ENCODE peak calls at places on chromosomes 2 and 18, in six cellular contexts. H is NB4, D is K562, V is lower leg skin, J is A549, Y is Peyer's patch. P is an unnamed sample.

GRCh38 chr2:5766051-5766450 is 73.9 kb downstream of the SOX11 start:
- DNase-seq in Y (no peak), V (no peak), J (no peak), H (no peak), D (no peak), P (no peak)

GRCh38 chr2:197427204-197427603 is 7.6 kb downstream of the SF3B1 start:
- DNase-seq in V (no peak), Y (no peak), J (no peak), D (no peak), H (no peak), P (no peak)

GRCh38 chr2:220240640-220241039 is 613.2 kb downstream of the SLC4A3 start:
- DNase-seq in J (no peak), Y (no peak), V (no peak), H (no peak), D (no peak), P (no peak)

GRCh38 chr2:85769236-85769986 is 15.6 kb downstream of the ATOH8 start:
- DNase-seq in H (peak), V (no peak), D (peak), Y (no peak), J (peak), P (no peak)

GRCh38 chr2:207725815-207726578 is 14.6 kb downstream of the CCNYL1 start:
- DNase-seq in V (no peak), Y (no peak), H (no peak), J (no peak), D (no peak), P (no peak)

GRCh38 chr18:68454511-68455228 is 260.2 kb downstream of the TMX3 start:
- DNase-seq in J (no peak), Y (no peak), V (no peak), H (no peak), D (no peak), P (no peak)

GRCh38 chr2:162732946-162733698 is 105.4 kb downstream of the KCNH7 start:
- DNase-seq in Y (no peak), H (no peak), D (no peak), V (no peak), J (no peak), P (no peak)

GRCh38 chr2:100924520-100925451 is 77.3 kb upstream of the RPL31 start:
- DNase-seq in V (no peak), J (no peak), Y (peak), D (peak), H (no peak), P (peak)

GRCh38 chr2:18516112-18516511 is 44.3 kb downstream of the RDH14 start:
- DNase-seq in H (no peak), V (no peak), Y (no peak), D (no peak), J (no peak), P (no peak)

GRCh38 chr18:60246606-60247005 is 126.0 kb downstream of the MC4R start:
- DNase-seq in J (no peak), V (no peak), Y (no peak), H (peak), D (no peak), P (no peak)

GRCh38 chr2:40240067-40240466 is 211.8 kb downstream of the SLC8A1 start:
- DNase-seq in D (no peak), Y (peak), H (no peak), J (no peak), V (peak), P (no peak)

GRCh38 chr2:43192039-43192438 is 34.4 kb downstream of the ZFP36L2 start:
- DNase-seq in D (no peak), Y (no peak), V (no peak), H (peak), J (no peak), P (no peak)

GRCh38 chr2:64462940-64463339 is 9.0 kb downstream of the LGALSL start:
- DNase-seq in V (no peak), H (no peak), D (no peak), Y (no peak), J (no peak), P (no peak)

GRCh38 chr2:217075225-217075802 is 215.4 kb upstream of the TNP1 start:
- DNase-seq in V (no peak), D (peak), Y (no peak), H (peak), J (no peak), P (no peak)

GRCh38 chr2:179454443-179455218 is 190.0 kb upstream of the SESTD1 start:
- DNase-seq in J (no peak), H (no peak), D (no peak), V (no peak), Y (no peak), P (no peak)

GRCh38 chr2:120436885-120437603 is 91.1 kb downstream of the INHBB start:
- DNase-seq in Y (peak), J (peak), V (peak), H (peak), D (peak), P (peak)

GRCh38 chr18:30489890-30490643 is 552.5 kb downstream of the DSC3 start:
- DNase-seq in V (no peak), D (no peak), J (no peak), Y (no peak), H (no peak), P (no peak)

GRCh38 chr2:20539133-20539719 is 92.4 kb downstream of the RHOB start:
- DNase-seq in D (no peak), H (no peak), V (no peak), J (no peak), Y (peak), P (no peak)

GRCh38 chr2:128552806-128553551 is 234.3 kb upstream of the HS6ST1 start:
- DNase-seq in J (no peak), D (no peak), Y (no peak), V (peak), H (no peak), P (no peak)

GRCh38 chr18:23114171-23114881 is 21.0 kb upstream of the CABLES1 start:
- DNase-seq in H (no peak), J (no peak), D (no peak), Y (no peak), V (no peak), P (no peak)

GRCh38 chr2:230640540-230641011 is 72.1 kb upstream of the CAB39 start:
- DNase-seq in H (no peak), J (no peak), Y (no peak), D (no peak), V (no peak), P (no peak)

GRCh38 chr2:25257032-25257455 is 84.7 kb downstream of the DNMT3A start:
- DNase-seq in H (no peak), Y (no peak), D (no peak), J (no peak), V (no peak), P (no peak)

GRCh38 chr2:48699377-48699951 is 56.1 kb downstream of the LHCGR start:
- DNase-seq in D (no peak), H (no peak), Y (no peak), V (no peak), J (no peak), P (no peak)

GRCh38 chr2:120419073-120419472 is 73.1 kb downstream of the INHBB start:
- DNase-seq in H (no peak), D (no peak), Y (peak), V (no peak), J (no peak), P (no peak)

GRCh38 chr2:17780546-17780945 is 26.6 kb downstream of the GEN1 start:
- DNase-seq in H (no peak), V (no peak), D (no peak), Y (no peak), J (no peak), P (no peak)

GRCh38 chr2:199488772-199489400 is 31.1 kb upstream of the SATB2 start:
- DNase-seq in V (no peak), D (peak), Y (peak), H (peak), J (peak), P (peak)

GRCh38 chr2:152189622-152190495 is 14.3 kb upstream of the STAM2 start:
- DNase-seq in J (peak), H (peak), Y (peak), D (peak), V (no peak), P (no peak)

GRCh38 chr2:160061533-160062282 is 707 bp downstream of the PLA2R1 start:
- DNase-seq in V (no peak), J (peak), Y (no peak), H (no peak), D (no peak), P (no peak)

GRCh38 chr18:37476182-37476581 is 89.4 kb downstream of the CELF4 start:
- DNase-seq in Y (no peak), H (peak), J (peak), D (peak), V (no peak), P (no peak)

GRCh38 chr2:12223732-12224131 is 477.3 kb downstream of the LPIN1 start:
- DNase-seq in D (no peak), Y (no peak), V (no peak), H (no peak), J (no peak), P (no peak)

GRCh38 chr2:23207871-23208270 is 177.1 kb upstream of the KLHL29 start:
- DNase-seq in H (no peak), V (no peak), Y (peak), D (no peak), J (no peak), P (no peak)

GRCh38 chr2:165406053-165406628 is 63.4 kb upstream of the CSRNP3 start:
- DNase-seq in J (no peak), D (no peak), H (no peak), Y (no peak), V (no peak), P (no peak)

GRCh38 chr2:34104601-34105000 is 505.5 kb upstream of the FAM98A start:
- DNase-seq in H (no peak), V (no peak), Y (no peak), J (no peak), D (no peak), P (no peak)

GRCh38 chr2:163658556-163658955 is 77.3 kb downstream of the FIGN start:
- DNase-seq in H (no peak), J (no peak), V (no peak), Y (no peak), D (no peak), P (no peak)

GRCh38 chr2:47249427-47249826 is 94.3 kb upstream of the STPG4 start:
- DNase-seq in H (no peak), D (no peak), Y (no peak), J (no peak), V (no peak), P (no peak)

GRCh38 chr18:75915941-75916640 is 488.6 kb upstream of the SMIM21 start:
- DNase-seq in H (no peak), D (peak), J (no peak), Y (no peak), V (no peak), P (no peak)

GRCh38 chr2:120465989-120466703 is 120.2 kb downstream of the INHBB start:
- DNase-seq in Y (no peak), H (no peak), J (no peak), D (no peak), V (no peak), P (no peak)

GRCh38 chr18:12823892-12824291 is 60.1 kb downstream of the PTPN2 start:
- DNase-seq in Y (no peak), V (no peak), H (no peak), D (no peak), J (no peak), P (no peak)

GRCh38 chr18:12819330-12819729 is 64.7 kb downstream of the PTPN2 start:
- DNase-seq in D (no peak), H (no peak), J (no peak), V (no peak), Y (no peak), P (no peak)

GRCh38 chr18:12819822-12820221 is 64.2 kb downstream of the PTPN2 start:
- DNase-seq in V (no peak), Y (no peak), D (no peak), J (no peak), H (no peak), P (no peak)

GRCh38 chr18:12821408-12821807 is 62.6 kb downstream of the PTPN2 start:
- DNase-seq in Y (no peak), H (no peak), J (no peak), D (no peak), V (no peak), P (no peak)

DNA sequence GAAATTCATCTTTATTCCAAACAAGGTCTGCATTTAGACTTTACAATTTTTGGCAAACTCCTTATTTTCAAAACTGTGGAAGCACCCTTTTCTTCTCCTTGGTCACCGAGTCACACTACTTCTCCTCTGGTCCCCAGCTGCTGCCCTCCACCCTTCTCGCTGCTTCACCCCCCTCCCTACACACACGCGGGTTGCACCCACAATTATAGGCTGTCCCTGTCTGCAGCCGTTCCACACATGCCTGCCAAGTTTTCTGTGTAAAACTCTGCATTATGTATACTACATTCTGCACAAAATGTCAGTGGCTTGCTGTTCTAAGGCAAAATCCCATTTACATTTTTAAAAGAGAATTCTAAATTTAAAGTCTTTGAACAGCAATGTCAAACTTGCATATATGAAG is 63.5 kb downstream of the PTPN2 start:
- DNase-seq in Y (no peak), V (no peak), H (no peak), J (no peak), D (no peak), P (no peak)
- TF ChIP-seq POLR2A in Y (no peak), V (no peak), H (no peak), J (no peak), D (no peak), P (no peak)

GRCh38 chr2:134398300-134398699 is 144.4 kb downstream of the MGAT5 start:
- DNase-seq in H (no peak), D (no peak), Y (no peak), J (no peak), V (no peak), P (no peak)
- TF ChIP-seq POLR2A in H (no peak), D (no peak), Y (no peak), J (no peak), V (no peak), P (no peak)

DNA sequence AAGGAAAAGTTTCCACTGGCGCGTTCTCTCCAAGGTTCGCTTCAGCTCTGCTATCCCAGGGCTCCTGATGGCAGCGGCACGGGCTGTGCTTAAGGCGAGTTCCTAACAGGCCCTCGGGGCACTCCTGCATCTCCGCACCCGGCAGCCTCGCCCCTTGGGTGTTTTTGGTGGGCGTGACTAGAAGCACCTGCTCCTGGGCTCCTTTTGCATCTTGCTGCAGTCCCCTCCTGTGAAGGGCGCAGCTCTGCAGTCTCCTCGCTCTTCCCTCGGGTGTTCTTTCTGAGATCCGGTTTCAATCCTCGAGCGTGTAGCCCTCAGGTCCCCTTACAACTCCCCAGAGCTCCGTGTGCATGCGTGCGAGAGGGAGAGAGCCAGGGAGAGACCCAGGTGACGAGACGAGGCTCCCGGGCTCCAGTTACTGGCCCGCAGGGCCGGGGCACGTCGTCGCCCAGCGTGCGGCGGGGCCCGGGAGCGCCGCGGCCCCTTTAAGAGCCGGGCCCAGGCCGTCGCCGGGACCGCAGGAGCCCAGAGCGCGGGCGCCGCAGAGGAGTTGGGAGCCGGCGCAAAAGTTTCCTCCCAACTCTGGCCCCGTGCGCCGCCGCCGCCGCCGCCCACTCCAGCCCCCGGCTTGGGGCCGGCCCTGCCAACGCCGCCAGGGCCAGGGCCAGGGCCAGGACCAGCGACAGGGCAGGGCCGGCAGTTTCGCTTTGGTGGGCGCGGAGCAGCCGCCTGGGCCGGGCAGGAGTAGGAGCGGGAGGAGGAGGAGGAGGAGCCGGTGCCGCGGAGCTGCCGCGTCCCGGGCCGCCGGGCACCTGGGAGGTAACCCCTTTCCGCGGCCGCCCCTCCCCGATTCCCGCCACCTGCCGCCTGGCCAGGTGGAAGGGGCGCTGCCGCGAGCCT is at the start of gene PARD3B:
- DNase-seq in D (peak), J (peak), H (peak), V (peak), Y (peak), P (peak)
- TF ChIP-seq POLR2A in D (no peak), J (peak), H (no peak), V (no peak), Y (no peak), P (peak)

GRCh38 chr2:127078691-127079270 is 28.2 kb downstream of the BIN1 start:
- DNase-seq in D (no peak), J (no peak), H (no peak), Y (no peak), V (no peak), P (no peak)

GRCh38 chr2:127080226-127080940 is 26.6 kb downstream of the BIN1 start:
- DNase-seq in V (no peak), J (no peak), Y (peak), H (peak), D (peak), P (no peak)

GRCh38 chr2:127080941-127081769 is 25.8 kb downstream of the BIN1 start:
- DNase-seq in D (no peak), H (peak), V (no peak), J (no peak), Y (peak), P (no peak)

GRCh38 chr2:127078028-127078427 is 28.9 kb downstream of the BIN1 start:
- DNase-seq in Y (no peak), D (no peak), H (no peak), J (no peak), V (no peak), P (no peak)

DNA sequence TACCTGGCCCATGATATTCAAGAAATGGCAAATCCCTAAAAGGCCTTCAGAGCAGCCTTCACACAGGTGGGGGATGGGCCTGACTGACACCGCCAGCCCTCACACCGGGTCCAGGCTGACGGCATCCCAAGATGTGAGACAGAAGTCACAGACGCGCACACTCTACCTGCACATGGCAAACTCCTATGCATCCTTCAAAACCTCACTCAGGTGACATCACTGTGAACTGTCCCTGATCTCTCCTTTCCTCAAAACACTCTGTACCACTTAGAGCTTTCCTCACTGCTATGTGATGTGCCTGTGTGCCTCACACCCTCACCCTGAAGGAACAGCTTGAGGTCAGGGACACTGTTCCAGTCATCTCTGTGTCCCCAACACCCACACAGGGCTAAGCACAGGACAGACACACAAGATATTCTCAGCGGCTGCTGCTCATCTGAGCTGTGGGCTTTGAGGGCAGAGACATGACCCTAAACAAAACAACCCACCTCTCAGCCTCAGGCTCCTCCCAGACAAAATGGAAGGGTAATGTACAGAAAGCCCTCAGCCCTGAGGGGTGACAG is 27.5 kb downstream of the BIN1 start:
- DNase-seq in J (no peak), H (no peak), V (no peak), Y (no peak), D (no peak), P (no peak)
- TF ChIP-seq POLR2A in J (no peak), H (no peak), V (no peak), Y (no peak), D (no peak), P (no peak)

P was measured in H54.